ENCODE peak calls at places on chromosome 6, in nine cellular contexts. One of them, this sample, is unnamed.
A peak's percentile ranks its signal among the peaks of the same experiment; 100 is the strongest.

GRCh38 chr6:7004581-7005297 is 103.0 kb upstream of the RREB1 start:
- DNase-seq in natural killer cell treated with Interleukin-12 subunit alpha and Interleukin-12 subunit beta and Interleukin-15 and Interleukin-18, amount 100 ng/mL, for 72 hours: no peak
- DNase-seq in SHP77: no peak
- DNase-seq in NCI-H146: no peak
- DNase-seq in iPS DF 6.9: no peak
- DNase-seq in mesothelial cell of epicardium: no peak
- DNase-seq in hepatocyte: no peak
- DNase-seq in brain microvascular endothelial cell: peak; percentile 6
- DNase-seq in EL: no peak
- DNase-seq in this sample: no peak

GRCh38 chr6:11814819-11815218 is 36.2 kb upstream of the ADTRP start:
- DNase-seq in natural killer cell treated with Interleukin-12 subunit alpha and Interleukin-12 subunit beta and Interleukin-15 and Interleukin-18, amount 100 ng/mL, for 72 hours: no peak
- DNase-seq in SHP77: no peak
- DNase-seq in NCI-H146: no peak
- DNase-seq in iPS DF 6.9: no peak
- DNase-seq in mesothelial cell of epicardium: no peak
- DNase-seq in hepatocyte: no peak
- DNase-seq in brain microvascular endothelial cell: no peak
- DNase-seq in EL: no peak
- DNase-seq in this sample: no peak

GRCh38 chr6:156718647-156719394 is 58.4 kb upstream of the ARID1B start:
- DNase-seq in natural killer cell treated with Interleukin-12 subunit alpha and Interleukin-12 subunit beta and Interleukin-15 and Interleukin-18, amount 100 ng/mL, for 72 hours: no peak
- DNase-seq in SHP77: peak; percentile 53
- DNase-seq in NCI-H146: no peak
- DNase-seq in iPS DF 6.9: no peak
- DNase-seq in mesothelial cell of epicardium: no peak
- DNase-seq in hepatocyte: peak; percentile 71
- DNase-seq in brain microvascular endothelial cell: peak; percentile 91
- DNase-seq in EL: peak; percentile 67
- DNase-seq in this sample: no peak

GRCh38 chr6:133778414-133778813 is 110.5 kb upstream of the TCF21 start:
- DNase-seq in natural killer cell treated with Interleukin-12 subunit alpha and Interleukin-12 subunit beta and Interleukin-15 and Interleukin-18, amount 100 ng/mL, for 72 hours: no peak
- DNase-seq in SHP77: no peak
- DNase-seq in NCI-H146: no peak
- DNase-seq in iPS DF 6.9: no peak
- DNase-seq in mesothelial cell of epicardium: no peak
- DNase-seq in hepatocyte: peak; percentile 17
- DNase-seq in brain microvascular endothelial cell: peak; percentile 74
- DNase-seq in EL: peak; percentile 69
- DNase-seq in this sample: peak; percentile 90

GRCh38 chr6:130758818-130759217 is 68.4 kb upstream of the SMLR1 start:
- DNase-seq in natural killer cell treated with Interleukin-12 subunit alpha and Interleukin-12 subunit beta and Interleukin-15 and Interleukin-18, amount 100 ng/mL, for 72 hours: no peak
- DNase-seq in SHP77: no peak
- DNase-seq in NCI-H146: no peak
- DNase-seq in iPS DF 6.9: no peak
- DNase-seq in mesothelial cell of epicardium: no peak
- DNase-seq in hepatocyte: no peak
- DNase-seq in brain microvascular endothelial cell: no peak
- DNase-seq in EL: no peak
- DNase-seq in this sample: no peak

GRCh38 chr6:66508433-66508832 is 801.4 kb upstream of the EYS start:
- DNase-seq in natural killer cell treated with Interleukin-12 subunit alpha and Interleukin-12 subunit beta and Interleukin-15 and Interleukin-18, amount 100 ng/mL, for 72 hours: no peak
- DNase-seq in SHP77: no peak
- DNase-seq in NCI-H146: no peak
- DNase-seq in iPS DF 6.9: no peak
- DNase-seq in mesothelial cell of epicardium: no peak
- DNase-seq in hepatocyte: no peak
- DNase-seq in brain microvascular endothelial cell: no peak
- DNase-seq in EL: no peak
- DNase-seq in this sample: peak; percentile 60

GRCh38 chr6:24997186-24997585 is 61.4 kb upstream of the RIPOR2 start:
- DNase-seq in natural killer cell treated with Interleukin-12 subunit alpha and Interleukin-12 subunit beta and Interleukin-15 and Interleukin-18, amount 100 ng/mL, for 72 hours: no peak
- DNase-seq in SHP77: no peak
- DNase-seq in NCI-H146: no peak
- DNase-seq in iPS DF 6.9: no peak
- DNase-seq in mesothelial cell of epicardium: no peak
- DNase-seq in hepatocyte: no peak
- DNase-seq in brain microvascular endothelial cell: no peak
- DNase-seq in EL: no peak
- DNase-seq in this sample: no peak

GRCh38 chr6:104855507-104855906 is 4.2 kb downstream of the HACE1 start:
- DNase-seq in natural killer cell treated with Interleukin-12 subunit alpha and Interleukin-12 subunit beta and Interleukin-15 and Interleukin-18, amount 100 ng/mL, for 72 hours: no peak
- DNase-seq in SHP77: no peak
- DNase-seq in NCI-H146: no peak
- DNase-seq in iPS DF 6.9: no peak
- DNase-seq in mesothelial cell of epicardium: no peak
- DNase-seq in hepatocyte: no peak
- DNase-seq in brain microvascular endothelial cell: no peak
- DNase-seq in EL: peak; percentile 59
- DNase-seq in this sample: peak; percentile 14

GRCh38 chr6:33192671-33193602 is 670 bp upstream of the COL11A2 start:
- DNase-seq in natural killer cell treated with Interleukin-12 subunit alpha and Interleukin-12 subunit beta and Interleukin-15 and Interleukin-18, amount 100 ng/mL, for 72 hours: no peak
- DNase-seq in SHP77: no peak
- DNase-seq in NCI-H146: peak; percentile 54
- DNase-seq in iPS DF 6.9: no peak
- DNase-seq in mesothelial cell of epicardium: no peak
- DNase-seq in hepatocyte: peak; percentile 56
- DNase-seq in brain microvascular endothelial cell: no peak
- DNase-seq in EL: no peak
- DNase-seq in this sample: peak; percentile 23

GRCh38 chr6:5726976-5727718 is 279.6 kb downstream of the NRN1 start:
- DNase-seq in natural killer cell treated with Interleukin-12 subunit alpha and Interleukin-12 subunit beta and Interleukin-15 and Interleukin-18, amount 100 ng/mL, for 72 hours: no peak
- DNase-seq in SHP77: peak; percentile 14
- DNase-seq in NCI-H146: no peak
- DNase-seq in iPS DF 6.9: no peak
- DNase-seq in mesothelial cell of epicardium: no peak
- DNase-seq in hepatocyte: no peak
- DNase-seq in brain microvascular endothelial cell: no peak
- DNase-seq in EL: peak; percentile 21
- DNase-seq in this sample: peak; percentile 25

GRCh38 chr6:156777577-156777865 is 343 bp downstream of the ARID1B start:
- DNase-seq in natural killer cell treated with Interleukin-12 subunit alpha and Interleukin-12 subunit beta and Interleukin-15 and Interleukin-18, amount 100 ng/mL, for 72 hours: no peak
- DNase-seq in SHP77: peak; percentile 71
- DNase-seq in NCI-H146: no peak
- DNase-seq in iPS DF 6.9: no peak
- DNase-seq in mesothelial cell of epicardium: no peak
- DNase-seq in hepatocyte: no peak
- DNase-seq in brain microvascular endothelial cell: no peak
- DNase-seq in EL: no peak
- DNase-seq in this sample: no peak

GRCh38 chr6:100176951-100177710 is 183.1 kb upstream of the MCHR2 start:
- DNase-seq in natural killer cell treated with Interleukin-12 subunit alpha and Interleukin-12 subunit beta and Interleukin-15 and Interleukin-18, amount 100 ng/mL, for 72 hours: no peak
- DNase-seq in SHP77: no peak
- DNase-seq in NCI-H146: no peak
- DNase-seq in iPS DF 6.9: no peak
- DNase-seq in mesothelial cell of epicardium: no peak
- DNase-seq in hepatocyte: no peak
- DNase-seq in brain microvascular endothelial cell: no peak
- DNase-seq in EL: peak; percentile 29
- DNase-seq in this sample: no peak

GRCh38 chr6:55578537-55579363 is at the start of gene HMGCLL1:
- DNase-seq in natural killer cell treated with Interleukin-12 subunit alpha and Interleukin-12 subunit beta and Interleukin-15 and Interleukin-18, amount 100 ng/mL, for 72 hours: no peak
- DNase-seq in SHP77: peak; percentile 88
- DNase-seq in NCI-H146: peak; percentile 58
- DNase-seq in iPS DF 6.9: peak; percentile 57
- DNase-seq in mesothelial cell of epicardium: peak; percentile 71
- DNase-seq in hepatocyte: peak; percentile 78
- DNase-seq in brain microvascular endothelial cell: peak; percentile 1
- DNase-seq in EL: peak; percentile 3
- DNase-seq in this sample: no peak

GRCh38 chr6:7085911-7086310 is 21.9 kb upstream of the RREB1 start:
- DNase-seq in natural killer cell treated with Interleukin-12 subunit alpha and Interleukin-12 subunit beta and Interleukin-15 and Interleukin-18, amount 100 ng/mL, for 72 hours: no peak
- DNase-seq in SHP77: peak; percentile 67
- DNase-seq in NCI-H146: peak; percentile 5
- DNase-seq in iPS DF 6.9: no peak
- DNase-seq in mesothelial cell of epicardium: no peak
- DNase-seq in hepatocyte: no peak
- DNase-seq in brain microvascular endothelial cell: no peak
- DNase-seq in EL: peak; percentile 52
- DNase-seq in this sample: peak; percentile 9

This sample was measured in fibroblast of lung.